ENCODE peak calls at places on chromosomes 11 and 22, in seven cellular contexts. H is testis, I is IMR-90, R is A549, S is HCT116, U is transverse colon, F is heart left ventricle. Y is an unnamed sample.

GRCh38 chr11:45662665-45663485 is 2.5 kb downstream of the CHST1 start:
- DNase-seq in S (no peak), H (no peak), U (no peak), F (no peak), R (peak; percentile 63), I (peak; percentile 89), Y (no peak)

GRCh38 chr11:117492578-117493251 is 165.1 kb downstream of the CEP164 start:
- DNase-seq in H (no peak), R (no peak), F (no peak), S (no peak), I (no peak), U (no peak), Y (no peak)

GRCh38 chr11:77047007-77047927 is 13.1 kb downstream of the B3GNT6 start:
- DNase-seq in F (peak; percentile 64), H (peak; percentile 93), R (peak; percentile 69), S (peak; percentile 90), I (peak; percentile 91), U (peak; percentile 84), Y (peak; percentile 90)

GRCh38 chr11:111730871-111731591 is 35.2 kb downstream of the PPP2R1B start:
- DNase-seq in U (peak; percentile 45), H (no peak), R (no peak), F (peak; percentile 65), S (no peak), I (no peak), Y (peak; percentile 78)

GRCh38 chr11:67050139-67050538 is 6.5 kb upstream of the RHOD start:
- DNase-seq in I (no peak), F (no peak), R (no peak), H (no peak), U (no peak), S (no peak), Y (no peak)

GRCh38 chr11:118610220-118610772 is 2.9 kb downstream of the PHLDB1 start:
- DNase-seq in F (no peak), H (no peak), S (no peak), U (no peak), R (no peak), I (no peak), Y (no peak)

GRCh38 chr22:26553056-26553752 is 36.7 kb downstream of the TPST2 start:
- DNase-seq in R (peak; percentile 27), U (no peak), H (no peak), S (no peak), F (no peak), I (peak; percentile 94), Y (no peak)

GRCh38 chr11:8258289-8258688 is 5.4 kb downstream of the LMO1 start:
- DNase-seq in H (no peak), R (no peak), U (no peak), I (no peak), S (no peak), F (peak; percentile 58), Y (no peak)

GRCh38 chr22:28438183-28438778 is 241.4 kb downstream of the TTC28 start:
- DNase-seq in H (no peak), R (no peak), S (no peak), U (no peak), I (no peak), F (no peak), Y (no peak)

GRCh38 chr11:134014502-134014901 is 54.4 kb upstream of the JAM3 start:
- DNase-seq in S (no peak), R (no peak), F (peak; percentile 60), H (peak; percentile 37), U (no peak), I (no peak), Y (no peak)

GRCh38 chr11:120432056-120433018 is 79.2 kb upstream of the GRIK4 start:
- DNase-seq in F (no peak), U (no peak), H (no peak), S (peak; percentile 97), I (peak; percentile 100), R (peak; percentile 38), Y (no peak)

GRCh38 chr11:304915-305833 is 2.4 kb upstream of the IFITM2 start:
- DNase-seq in S (no peak), F (peak; percentile 73), I (peak; percentile 79), U (peak; percentile 75), R (peak; percentile 84), H (peak; percentile 88), Y (no peak)

GRCh38 chr11:75597636-75598035 is 35.6 kb downstream of the SERPINH1 start:
- DNase-seq in S (peak; percentile 36), R (peak; percentile 56), H (no peak), U (no peak), I (no peak), F (no peak), Y (no peak)
- TF ChIP-seq POLR2A in S (no peak), R (no peak), H (no peak), U (no peak), I (no peak), F (no peak), Y (no peak)

DNA sequence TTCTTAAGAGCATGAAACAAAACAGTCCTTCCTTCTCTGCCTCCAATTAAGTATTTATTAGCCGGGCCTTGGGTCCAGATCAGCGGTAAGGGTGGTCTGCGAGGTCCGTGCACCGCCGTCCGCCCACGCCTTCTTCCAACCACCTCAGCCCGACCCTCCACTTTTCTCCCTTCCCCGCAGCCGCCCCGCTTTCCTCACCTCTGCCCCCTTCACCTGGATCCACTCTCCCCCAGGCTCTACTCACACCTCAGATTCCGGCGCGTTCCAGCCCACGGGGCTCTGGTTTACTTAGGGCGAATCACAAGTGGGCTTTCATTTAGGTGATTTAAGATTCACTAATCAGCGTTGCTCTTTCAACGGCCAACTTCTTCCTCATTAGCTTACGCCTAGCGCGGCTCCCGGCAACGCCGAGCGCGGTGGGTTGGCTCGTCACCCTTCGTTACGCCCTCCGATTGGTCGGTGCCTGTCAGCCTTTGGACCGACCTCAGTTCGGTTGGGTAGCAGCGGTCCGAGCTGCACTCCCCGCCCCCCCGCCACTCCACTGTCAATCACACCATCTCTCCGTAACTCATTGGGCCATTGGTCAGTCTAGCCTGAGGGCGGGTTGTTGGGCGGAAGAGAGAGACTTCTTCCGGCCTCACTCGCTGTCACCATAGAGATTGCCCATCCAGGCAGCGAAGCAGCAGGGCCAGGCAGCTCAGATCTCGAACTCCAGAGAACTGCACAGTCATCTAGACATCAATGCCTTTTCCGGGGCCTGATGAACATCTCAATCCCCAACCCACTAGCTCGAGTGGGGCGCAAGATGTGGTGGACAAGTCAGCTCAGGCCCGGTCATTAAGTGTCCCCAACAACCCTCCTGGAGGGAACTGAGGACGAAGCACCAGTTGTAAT is at the start of gene TMEM218:
- DNase-seq in U (peak; percentile 99), R (peak; percentile 93), S (peak; percentile 97), H (peak; percentile 100), F (peak; percentile 100), I (peak; percentile 99), Y (peak; percentile 99)
- TF ChIP-seq POLR2A in U (peak; percentile 41), R (peak; percentile 29), S (peak; percentile 33), H (no peak), F (no peak), I (no peak), Y (no peak)

GRCh38 chr22:46090051-46090591 is 60.2 kb upstream of the PPARA start:
- DNase-seq in U (peak; percentile 28), H (no peak), R (no peak), F (peak; percentile 70), I (no peak), S (no peak), Y (peak; percentile 94)
- TF ChIP-seq POLR2A in U (no peak), H (no peak), R (no peak), F (no peak), I (no peak), S (no peak), Y (no peak)

DNA sequence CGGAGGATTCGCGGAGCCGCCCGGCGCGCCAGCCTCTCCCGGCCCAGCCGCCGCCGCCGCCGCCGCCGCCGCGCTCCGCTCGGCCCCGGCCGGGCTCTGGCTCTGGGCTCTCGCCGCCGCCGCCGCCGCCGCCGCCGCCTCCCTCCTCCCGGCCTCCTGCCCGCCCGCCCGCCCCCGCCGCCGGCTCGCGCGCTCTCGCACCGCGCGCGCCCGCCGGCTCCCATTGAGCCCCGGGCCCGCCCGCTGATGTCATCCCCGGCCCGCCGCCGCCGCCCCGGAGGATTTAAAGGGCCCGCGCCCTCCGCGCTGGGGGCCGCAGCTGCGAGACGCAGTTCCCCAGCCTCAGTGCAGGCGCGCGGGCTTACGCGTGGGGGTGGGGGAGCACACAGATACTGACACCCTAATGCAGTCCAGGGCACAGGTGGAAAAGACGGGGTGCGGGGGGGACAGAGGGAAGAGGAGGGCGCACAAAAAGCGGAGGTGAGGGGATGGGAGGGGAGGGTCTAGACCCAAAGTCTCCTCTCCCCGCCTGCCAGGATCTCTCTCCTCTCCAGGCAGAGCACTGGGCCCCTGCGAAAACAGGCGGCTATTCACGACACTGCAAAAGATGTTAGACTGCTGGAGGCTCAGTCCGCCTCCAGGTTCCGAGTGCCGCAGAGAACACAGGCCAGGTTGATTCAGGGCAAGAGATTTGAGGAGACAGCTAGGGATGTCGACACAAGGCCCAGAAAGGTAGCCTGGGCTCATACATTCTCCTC is at the start of gene CSNK1E:
- DNase-seq in H (peak; percentile 79), F (peak; percentile 88), I (peak; percentile 33), R (peak; percentile 51), U (peak; percentile 86), S (no peak), Y (peak; percentile 96)
- TF ChIP-seq POLR2A in H (no peak), F (peak; percentile 37), I (no peak), R (no peak), U (no peak), S (no peak), Y (no peak)

DNA sequence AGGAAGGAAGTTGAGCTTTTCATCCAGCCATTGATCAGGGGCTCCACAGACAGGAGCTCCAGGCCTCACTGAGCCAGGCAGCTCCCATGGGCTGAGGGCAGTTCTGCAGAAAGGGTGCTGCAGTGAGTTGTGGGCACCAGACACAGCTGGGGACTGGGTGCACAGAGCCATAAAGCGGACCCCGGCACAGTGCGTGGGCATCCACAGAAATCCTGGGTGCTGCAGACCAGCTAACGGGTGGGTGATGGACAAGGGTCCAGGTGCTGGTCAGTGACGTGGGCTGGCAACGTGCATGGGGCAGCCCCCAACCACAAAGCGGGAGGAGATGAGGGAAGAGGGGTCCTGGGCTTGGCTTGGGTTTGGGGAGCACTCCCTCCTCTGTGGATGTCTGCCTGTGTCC is 19.4 kb upstream of the GAL start:
- DNase-seq in F (no peak), I (no peak), U (no peak), H (no peak), R (no peak), S (no peak), Y (no peak)
- TF ChIP-seq POLR2A in F (no peak), I (no peak), U (no peak), H (no peak), R (no peak), S (no peak), Y (no peak)

DNA sequence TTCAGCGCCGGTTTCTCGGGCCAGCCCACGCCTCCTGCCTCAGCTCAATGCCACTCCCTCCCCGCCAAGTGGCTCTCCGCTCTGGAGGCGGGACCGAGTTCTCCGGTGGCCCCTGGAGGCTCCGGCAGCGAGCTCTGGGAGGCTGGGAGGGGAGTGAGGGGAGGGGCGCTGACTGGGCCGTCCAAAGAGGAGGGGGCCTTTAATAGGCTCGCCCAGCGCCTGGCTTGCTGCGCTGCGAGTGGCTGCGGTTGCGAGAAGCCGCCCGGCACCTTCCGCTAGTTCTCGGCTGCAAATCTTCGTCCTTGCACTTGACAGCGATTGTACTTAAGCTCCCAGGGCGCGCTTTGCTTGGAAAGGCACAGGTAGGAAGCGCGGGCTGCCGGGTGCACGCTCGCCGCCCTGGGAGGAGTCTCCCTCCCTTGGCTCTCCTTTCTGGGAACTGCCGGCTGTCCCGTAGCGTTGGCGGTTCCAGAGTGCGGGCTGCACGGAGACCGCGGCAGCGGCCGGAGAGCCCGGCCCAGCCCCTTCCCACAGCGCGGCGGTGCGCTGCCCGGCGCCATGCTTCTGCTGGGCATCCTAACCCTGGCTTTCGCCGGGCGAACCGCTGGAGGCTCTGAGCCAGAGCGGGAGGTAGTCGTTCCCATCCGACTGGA is at the start of gene ADAMTS15:
- DNase-seq in I (peak; percentile 84), U (peak; percentile 75), S (peak; percentile 51), R (peak; percentile 75), F (peak; percentile 93), H (peak; percentile 75), Y (peak; percentile 94)
- TF ChIP-seq POLR2A in I (no peak), U (no peak), S (no peak), R (peak; percentile 72), F (peak; percentile 72), H (no peak), Y (no peak)